ENCODE peak calls at places on chromosome 9, in eight cellular contexts. G, J, K, I, M, D, C and U are unnamed samples.

GRCh38 chr9:110655723-110656641 is 12.6 kb upstream of the MUSK start:
- DNase-seq in G (no peak), J (no peak), K (no peak), I (peak), M (no peak), D (no peak), C (no peak), U (no peak)

GRCh38 chr9:135648494-135649410 is 9.4 kb upstream of the GLT6D1 start:
- DNase-seq in G (no peak), J (no peak), K (no peak), I (no peak), M (no peak), D (no peak), C (no peak), U (no peak)

GRCh38 chr9:101536351-101536750 is 2.7 kb downstream of the RNF20 start:
- DNase-seq in G (no peak), J (peak), K (no peak), I (peak), M (peak), D (no peak), C (no peak), U (no peak)

GRCh38 chr9:77876091-77876490 is 155.5 kb downstream of the GNAQ start:
- DNase-seq in G (no peak), J (no peak), K (no peak), I (no peak), M (no peak), D (no peak), C (no peak), U (no peak)

GRCh38 chr9:4986291-4986690 is 1.2 kb downstream of the JAK2 start:
- DNase-seq in G (no peak), J (no peak), K (no peak), I (peak), M (no peak), D (no peak), C (no peak), U (no peak)

GRCh38 chr9:38003230-38003629 is 65.8 kb downstream of the SHB start:
- DNase-seq in G (no peak), J (no peak), K (no peak), I (no peak), M (no peak), D (peak), C (no peak), U (no peak)

GRCh38 chr9:76530458-76531100 is 71.6 kb downstream of the GCNT1 start:
- DNase-seq in G (no peak), J (no peak), K (no peak), I (peak), M (no peak), D (peak), C (no peak), U (peak)

GRCh38 chr9:88049677-88050307 is 75.5 kb upstream of the CDK20 start:
- DNase-seq in G (no peak), J (no peak), K (no peak), I (no peak), M (no peak), D (no peak), C (no peak), U (no peak)

GRCh38 chr9:21817176-21817575 is 14.7 kb downstream of the MTAP start:
- DNase-seq in G (no peak), J (peak), K (no peak), I (peak), M (no peak), D (no peak), C (no peak), U (no peak)

GRCh38 chr9:109171926-109172325 is 4.9 kb upstream of the FRRS1L start:
- DNase-seq in G (no peak), J (no peak), K (no peak), I (peak), M (no peak), D (no peak), C (no peak), U (no peak)

GRCh38 chr9:86321373-86321772 is 32.8 kb downstream of the TUT7 start:
- DNase-seq in G (no peak), J (peak), K (peak), I (peak), M (peak), D (no peak), C (no peak), U (no peak)

DNA sequence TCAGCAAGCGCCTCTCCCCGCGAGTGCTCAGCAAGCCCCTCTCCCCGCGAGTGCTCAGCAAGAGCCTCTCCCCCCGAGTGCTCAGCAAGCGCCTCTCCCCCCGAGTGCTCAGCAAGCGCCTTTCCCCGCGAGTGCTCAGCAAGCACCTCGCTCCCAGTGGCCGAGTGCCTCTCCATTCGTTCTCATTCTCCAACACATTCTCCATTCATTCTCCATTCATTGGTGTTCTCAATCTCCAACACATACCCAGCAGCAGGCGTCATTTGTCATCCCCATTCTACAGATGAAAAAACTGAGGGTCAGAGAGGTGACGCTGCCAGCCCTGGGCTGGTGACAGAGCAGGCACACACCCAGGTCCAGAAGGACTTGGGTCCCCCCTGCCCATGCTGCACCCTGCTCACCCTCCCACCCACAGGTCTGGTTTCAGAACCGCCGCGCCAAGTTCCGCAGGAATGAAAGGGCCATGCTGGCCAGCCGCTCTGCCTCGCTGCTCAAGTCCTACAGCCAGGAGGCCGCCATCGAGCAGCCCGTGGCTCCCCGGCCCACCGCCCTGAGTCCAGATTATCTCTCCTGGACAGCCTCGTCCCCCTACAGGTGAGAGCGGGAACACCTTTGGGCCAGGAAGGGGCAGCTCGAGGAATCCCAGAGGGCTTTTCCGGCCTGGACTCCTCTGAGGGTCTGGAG is 32.5 kb downstream of the PTGES start:
- DNase-seq in G (no peak), J (no peak), K (peak), I (no peak), M (peak), D (no peak), C (no peak), U (no peak)
- TF ChIP-seq CTCF in G (no peak), J (peak), K (no peak), I (peak), M (peak), D (peak), C (no peak), U (peak)

GRCh38 chr9:128070874-128071273 is 2.8 kb downstream of the SLC25A25 start:
- DNase-seq in G (no peak), J (no peak), K (no peak), I (no peak), M (no peak), D (no peak), C (no peak), U (no peak)
- H3K4me3 ChIP-seq in G (no peak), J (no peak), K (no peak), I (no peak), M (no peak), D (peak), C (no peak), U (peak)

DNA sequence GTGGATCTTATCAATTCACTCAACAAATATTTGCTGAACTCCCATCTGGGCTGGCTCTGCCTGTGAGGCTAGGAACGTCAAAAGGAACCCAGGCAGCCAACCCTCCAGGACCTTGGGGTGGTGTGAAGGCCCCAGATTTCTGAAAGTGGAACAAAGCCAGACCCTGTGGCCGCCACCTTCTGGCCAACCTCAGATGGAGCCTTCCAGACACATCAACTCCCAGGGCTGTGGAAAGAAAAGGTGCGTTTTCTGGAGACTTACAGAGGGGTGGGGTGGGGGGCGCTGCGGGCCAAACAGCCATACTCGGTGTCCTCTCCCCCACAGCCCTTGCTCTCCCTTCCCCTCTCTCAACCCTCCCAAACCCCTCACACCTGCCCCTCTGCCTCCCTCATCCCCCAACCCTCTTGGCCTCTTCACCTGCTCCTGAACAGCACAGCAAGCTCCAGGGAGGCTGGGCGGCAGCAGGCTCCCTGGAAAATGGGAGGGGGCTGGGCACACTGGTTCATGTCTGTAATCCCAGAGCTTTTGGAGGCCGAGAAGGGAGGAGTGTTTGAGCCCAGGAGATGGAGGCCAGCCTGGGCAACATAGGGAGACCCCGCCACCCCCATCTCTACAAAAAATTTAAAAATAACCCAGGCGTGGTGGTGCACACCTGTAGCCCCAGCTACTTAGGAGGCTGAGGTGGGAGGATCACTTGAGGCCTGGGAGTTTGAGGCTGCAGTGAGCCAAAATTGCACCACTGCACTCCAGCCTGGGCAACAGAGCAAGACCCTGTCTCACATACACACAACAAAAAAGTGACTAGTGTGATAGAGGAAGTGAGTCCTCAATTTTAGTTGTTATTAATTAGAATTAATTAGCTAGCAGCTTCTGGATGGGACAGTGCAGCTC is 45.0 kb upstream of the PRRC2B start:
- DNase-seq in G (no peak), J (no peak), K (peak), I (no peak), M (no peak), D (no peak), C (no peak), U (no peak)
- TF ChIP-seq CTCF in G (no peak), J (no peak), K (peak), I (peak), M (peak), D (peak), C (no peak), U (peak)

GRCh38 chr9:136665111-136665703 is 2.5 kb downstream of the EGFL7 start:
- DNase-seq in G (peak), J (no peak), K (no peak), I (no peak), M (no peak), D (no peak), C (no peak), U (no peak)
- H3K4me3 ChIP-seq in G (peak), J (peak), K (peak), I (peak), M (no peak), D (no peak), C (no peak), U (peak)

DNA sequence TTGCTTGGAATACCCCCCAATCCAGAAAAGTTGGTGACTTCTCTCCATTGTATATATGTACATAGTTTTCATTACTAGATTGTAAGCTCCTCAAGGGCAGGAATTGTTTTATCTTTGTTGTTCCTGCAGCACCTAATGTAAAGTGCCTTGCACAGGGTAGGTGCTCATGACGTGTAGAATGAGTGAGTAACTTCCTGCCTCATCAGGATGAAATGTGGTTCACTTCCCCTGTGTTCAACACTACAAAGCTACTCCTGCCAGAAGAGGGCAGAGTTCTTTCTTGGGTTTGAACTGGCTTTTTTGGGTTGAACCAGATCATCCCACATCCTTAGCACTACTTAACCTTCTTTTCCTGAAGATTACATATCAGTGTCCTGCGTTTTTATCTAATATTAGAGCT is 23.9 kb downstream of the GTF3C4 start:
- DNase-seq in G (no peak), J (peak), K (peak), I (peak), M (peak), D (peak), C (no peak), U (peak)
- TF ChIP-seq CTCF in G (peak), J (peak), K (no peak), I (peak), M (peak), D (peak), C (no peak), U (no peak)

GRCh38 chr9:99253134-99253533 is 31.1 kb downstream of the SEC61B start:
- DNase-seq in G (no peak), J (no peak), K (no peak), I (no peak), M (no peak), D (no peak), C (no peak), U (peak)
- H3K4me3 ChIP-seq in G (no peak), J (no peak), K (no peak), I (no peak), M (no peak), D (no peak), C (no peak), U (peak)

DNA sequence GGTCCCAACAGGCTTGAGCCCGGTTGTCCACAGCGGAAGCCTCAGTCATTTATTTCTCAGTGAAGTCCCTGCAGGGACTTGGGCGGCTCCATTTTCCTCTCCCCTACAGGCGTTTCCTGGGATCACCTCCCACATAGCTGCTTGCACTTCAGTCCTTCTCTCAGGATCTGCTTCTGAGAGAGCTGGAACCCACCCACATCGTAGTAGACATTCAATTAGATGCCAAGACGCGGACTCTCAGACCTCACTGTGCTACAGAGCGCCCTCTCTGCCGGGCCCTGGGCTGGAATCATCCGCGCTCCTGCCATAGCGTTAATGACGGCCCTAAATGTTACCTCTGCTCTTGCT is 54.0 kb upstream of the ROR2 start:
- DNase-seq in G (no peak), J (no peak), K (no peak), I (no peak), M (no peak), D (no peak), C (no peak), U (no peak)
- TF ChIP-seq CTCF in G (no peak), J (no peak), K (no peak), I (no peak), M (no peak), D (no peak), C (no peak), U (no peak)

DNA sequence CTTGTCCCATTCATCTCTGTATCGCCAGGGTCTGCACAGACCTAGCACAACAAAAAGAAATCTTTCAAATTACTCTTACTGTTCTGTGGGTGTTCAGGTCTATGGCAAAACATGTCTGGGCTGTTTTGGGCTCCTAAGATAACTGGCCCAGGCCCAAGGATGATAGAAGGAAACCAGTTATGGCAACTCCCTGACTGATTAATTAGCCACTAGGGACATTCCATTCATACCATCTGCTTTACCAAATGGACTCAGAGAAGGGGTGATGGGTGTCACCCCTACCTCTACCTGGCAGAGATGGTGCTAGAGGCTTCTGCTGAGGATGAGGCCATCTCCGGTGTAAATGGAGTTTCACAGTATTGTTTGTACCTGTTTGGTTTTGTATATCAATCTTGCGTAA is 1.9 kb downstream of the SLC31A2 start:
- DNase-seq in G (no peak), J (peak), K (no peak), I (no peak), M (peak), D (peak), C (no peak), U (no peak)
- H3K4me3 ChIP-seq in G (no peak), J (peak), K (no peak), I (no peak), M (no peak), D (no peak), C (no peak), U (no peak)

DNA sequence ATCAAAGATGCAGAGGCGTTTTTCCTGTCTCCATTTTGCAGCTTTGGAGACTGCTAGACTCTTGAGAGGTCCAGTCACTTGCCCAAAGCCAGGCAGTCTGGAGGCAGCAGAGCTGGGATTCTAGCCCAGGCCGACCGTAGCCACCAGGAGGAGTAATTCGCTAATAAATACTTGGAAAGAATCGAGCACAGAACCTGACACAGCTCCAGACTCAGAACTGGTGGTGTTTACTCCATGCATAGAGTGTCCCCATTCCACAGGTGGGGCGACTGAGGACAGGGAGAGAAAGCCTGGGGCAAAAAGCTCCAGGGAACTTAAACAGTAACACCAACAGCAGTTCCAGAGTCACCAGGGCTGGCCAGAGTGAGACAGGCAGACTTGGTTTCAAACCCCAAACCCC is 10.7 kb upstream of the CERCAM start:
- DNase-seq in G (no peak), J (no peak), K (peak), I (no peak), M (peak), D (peak), C (no peak), U (no peak)
- TF ChIP-seq CTCF in G (peak), J (peak), K (no peak), I (peak), M (peak), D (peak), C (no peak), U (no peak)